ENCODE peak calls at places on chromosome 16, in seven cellular contexts. P is right atrium auricular region, T is left ventricle myocardium inferior, C is stomach, R is IMR-90, O is Peyer's patch, E is kidney epithelial cell. G is an unnamed sample.

GRCh38 chr16:2236362-2237075 is at the start of gene DNASE1L2:
- DNase-seq in C (peak; percentile 47), P (no peak), O (no peak), R (no peak), E (no peak), T (no peak), G (no peak)

GRCh38 chr16:20216818-20217217 is 110.5 kb downstream of the GP2 start:
- DNase-seq in T (no peak), O (no peak), P (no peak), E (no peak), C (no peak), R (no peak), G (no peak)

GRCh38 chr16:68065716-68066305 is 19.4 kb upstream of the NFATC3 start:
- DNase-seq in R (peak; percentile 82), T (no peak), P (peak; percentile 57), E (no peak), C (peak; percentile 15), O (peak; percentile 29), G (no peak)

GRCh38 chr16:10266809-10267208 is 84.6 kb upstream of the GRIN2A start:
- DNase-seq in T (no peak), R (no peak), O (no peak), C (no peak), E (no peak), P (no peak), G (no peak)

GRCh38 chr16:8251727-8252126 is 338.6 kb downstream of the TMEM114 start:
- DNase-seq in P (no peak), C (no peak), E (no peak), O (peak; percentile 46), T (no peak), R (no peak), G (no peak)

GRCh38 chr16:13594798-13595197 is 325.2 kb upstream of the ERCC4 start:
- DNase-seq in O (no peak), C (no peak), E (no peak), R (no peak), P (no peak), T (no peak), G (no peak)

GRCh38 chr16:9125658-9126492 is 34.4 kb downstream of the HAPSTR1 start:
- DNase-seq in R (no peak), C (no peak), E (no peak), O (no peak), P (peak; percentile 38), T (no peak), G (no peak)

GRCh38 chr16:13313351-13313750 is 412.0 kb downstream of the SHISA9 start:
- DNase-seq in O (no peak), C (no peak), T (no peak), R (no peak), E (no peak), P (no peak), G (no peak)

GRCh38 chr16:22008215-22009142 is 568 bp downstream of the MOSMO start:
- DNase-seq in P (no peak), E (no peak), R (no peak), O (peak; percentile 50), C (no peak), T (no peak), G (peak; percentile 50)

GRCh38 chr16:86974120-86974519 is 343.1 kb downstream of the C16orf95 start:
- DNase-seq in E (no peak), O (no peak), C (no peak), P (no peak), R (no peak), T (no peak), G (peak; percentile 20)

GRCh38 chr16:4960579-4960978 is 2.4 kb downstream of the SEC14L5 start:
- DNase-seq in O (no peak), C (no peak), E (no peak), T (no peak), P (no peak), R (no peak), G (no peak)

GRCh38 chr16:4958510-4959111 is 481 bp downstream of the SEC14L5 start:
- DNase-seq in P (no peak), T (no peak), O (no peak), R (no peak), C (no peak), E (no peak), G (no peak)

GRCh38 chr16:4957420-4957719 is 760 bp upstream of the SEC14L5 start:
- DNase-seq in R (no peak), P (no peak), C (peak; percentile 36), O (no peak), E (no peak), T (no peak), G (no peak)

GRCh38 chr16:4954714-4955113 is 3.4 kb upstream of the SEC14L5 start:
- DNase-seq in E (no peak), P (no peak), T (no peak), C (no peak), R (peak; percentile 29), O (no peak), G (no peak)

GRCh38 chr16:4957720-4958509 is at the start of gene SEC14L5:
- DNase-seq in T (peak; percentile 97), P (peak; percentile 97), R (peak; percentile 97), O (peak; percentile 97), E (peak; percentile 85), C (peak; percentile 99), G (peak; percentile 98)
- TF ChIP-seq CTCF in T (no peak), P (no peak), R (no peak), O (no peak), E (no peak), C (no peak), G (no peak)

GRCh38 chr16:75116911-75117245 is 298 bp upstream of the LDHD start:
- DNase-seq in E (no peak), C (no peak), R (no peak), P (no peak), T (no peak), O (no peak), G (no peak)

GRCh38 chr16:75118943-75119539 is 2.5 kb upstream of the LDHD start:
- DNase-seq in T (no peak), E (no peak), C (no peak), O (no peak), P (no peak), R (no peak), G (no peak)

GRCh38 chr16:75120253-75120652 is 3.7 kb upstream of the LDHD start:
- DNase-seq in R (no peak), P (no peak), C (no peak), T (no peak), O (no peak), E (no peak), G (no peak)

GRCh38 chr16:75122609-75123008 is 6.0 kb upstream of the LDHD start:
- DNase-seq in E (no peak), T (no peak), C (no peak), R (no peak), O (no peak), P (no peak), G (no peak)

GRCh38 chr16:75121949-75122568 is 5.5 kb upstream of the LDHD start:
- DNase-seq in R (no peak), T (no peak), O (no peak), P (no peak), C (no peak), E (no peak), G (no peak)
- H3K4me3 ChIP-seq in R (no peak overlapping the region), T (no peak overlapping the region), O (no peak overlapping the region), P (no peak overlapping the region), C (no peak overlapping the region), E (no peak overlapping the region), G (no peak overlapping the region)

DNA sequence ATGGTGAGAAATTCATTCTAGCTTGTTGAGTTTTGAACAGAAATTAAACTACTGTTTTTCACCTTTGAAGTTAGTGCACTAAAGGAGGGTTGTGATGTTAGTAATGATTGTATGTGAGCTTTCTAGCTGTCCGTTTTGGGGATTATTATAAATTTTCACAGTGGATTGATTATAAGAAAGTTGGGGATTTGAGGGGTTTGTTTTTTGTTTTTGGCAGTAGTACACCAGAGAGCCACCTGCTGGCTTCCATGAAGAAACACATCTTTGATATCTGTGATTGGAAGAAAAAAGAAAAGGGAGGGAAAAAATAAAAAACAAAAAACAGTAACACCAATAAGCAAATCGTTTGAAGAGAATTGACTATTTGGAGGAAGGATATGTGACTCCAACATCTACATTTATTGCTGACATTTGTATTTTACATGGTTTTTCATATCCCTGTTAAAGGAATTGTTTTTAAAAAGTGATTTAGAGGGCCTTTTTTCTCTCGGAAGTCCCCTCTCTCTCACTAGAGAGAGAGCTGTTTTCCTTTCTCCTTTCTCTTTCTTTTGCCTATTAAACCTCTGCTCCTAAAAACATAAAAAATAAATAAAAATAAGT is 1469.5 kb upstream of the GOT2 start:
- DNase-seq in O (no peak), T (no peak), C (no peak), R (peak; percentile 2), E (no peak), P (no peak), G (no peak)
- TF ChIP-seq CTCF in O (no peak), T (peak; percentile 57), C (no peak), R (peak; percentile 43), E (peak; percentile 55), P (peak; percentile 59), G (peak; percentile 32)

GRCh38 chr16:69276143-69277115 is 34.7 kb upstream of the VPS4A start:
- DNase-seq in O (no peak), R (peak; percentile 98), T (peak; percentile 58), P (peak; percentile 84), E (no peak), C (no peak), G (no peak)
- H3K4me3 ChIP-seq in O (no peak overlapping the region), R (no peak overlapping the region), T (no peak overlapping the region), P (no peak overlapping the region), E (no peak overlapping the region), C (no peak overlapping the region), G (no peak overlapping the region)

GRCh38 chr16:65964752-65965151 is 401.7 kb upstream of the CDH5 start:
- DNase-seq in P (no peak), R (no peak), E (no peak), T (no peak), O (no peak), C (no peak), G (no peak)
- TF ChIP-seq CTCF in P (no peak), R (no peak), E (no peak), T (no peak), O (no peak), C (no peak), G (no peak)